ENCODE peak calls at places on chromosomes 16 and 17, in six cellular contexts. One of them, this sample, is unnamed.

GRCh38 chr17:44293509-44294226 is 14.7 kb upstream of the RUNDC3A start:
- DNase-seq in bronchial epithelial cell: no peak
- DNase-seq in lower lobe of right lung: no peak
- DNase-seq in activated effector memory CD4-positive, alpha-beta T cell treated with anti-CD3 and anti-CD28 coated beads, Interleukin-2, amount 50 U/mL, for 16 hours: no peak
- DNase-seq in NCI-H446: no peak
- DNase-seq in ELR: no peak
- DNase-seq in this sample: no peak

GRCh38 chr17:75271955-75272847 is 1.2 kb upstream of the MIF4GD start:
- DNase-seq in bronchial epithelial cell: no peak
- DNase-seq in lower lobe of right lung: no peak
- DNase-seq in activated effector memory CD4-positive, alpha-beta T cell treated with anti-CD3 and anti-CD28 coated beads, Interleukin-2, amount 50 U/mL, for 16 hours: peak
- DNase-seq in NCI-H446: no peak
- DNase-seq in ELR: peak
- DNase-seq in this sample: no peak

GRCh38 chr16:30958164-30959083 is 870 bp downstream of the SETD1A start:
- DNase-seq in bronchial epithelial cell: no peak
- DNase-seq in lower lobe of right lung: peak
- DNase-seq in activated effector memory CD4-positive, alpha-beta T cell treated with anti-CD3 and anti-CD28 coated beads, Interleukin-2, amount 50 U/mL, for 16 hours: no peak
- DNase-seq in NCI-H446: peak
- DNase-seq in ELR: peak
- DNase-seq in this sample: no peak

GRCh38 chr17:36072431-36073121 is 8.5 kb downstream of the CCL18 start:
- DNase-seq in bronchial epithelial cell: peak
- DNase-seq in lower lobe of right lung: peak
- DNase-seq in activated effector memory CD4-positive, alpha-beta T cell treated with anti-CD3 and anti-CD28 coated beads, Interleukin-2, amount 50 U/mL, for 16 hours: peak
- DNase-seq in NCI-H446: no peak
- DNase-seq in ELR: peak
- DNase-seq in this sample: peak

GRCh38 chr16:81140930-81141780 is 45.0 kb upstream of the GCSH start:
- DNase-seq in bronchial epithelial cell: no peak
- DNase-seq in lower lobe of right lung: no peak
- DNase-seq in activated effector memory CD4-positive, alpha-beta T cell treated with anti-CD3 and anti-CD28 coated beads, Interleukin-2, amount 50 U/mL, for 16 hours: no peak
- DNase-seq in NCI-H446: no peak
- DNase-seq in ELR: peak
- DNase-seq in this sample: no peak

GRCh38 chr16:10981697-10982216 is 37.4 kb downstream of the CLEC16A start:
- DNase-seq in bronchial epithelial cell: peak
- DNase-seq in lower lobe of right lung: no peak
- DNase-seq in activated effector memory CD4-positive, alpha-beta T cell treated with anti-CD3 and anti-CD28 coated beads, Interleukin-2, amount 50 U/mL, for 16 hours: peak
- DNase-seq in NCI-H446: no peak
- DNase-seq in ELR: peak
- DNase-seq in this sample: peak

GRCh38 chr17:37493249-37494027 is 3.7 kb downstream of the DUSP14 start:
- DNase-seq in bronchial epithelial cell: peak
- DNase-seq in lower lobe of right lung: no peak
- DNase-seq in activated effector memory CD4-positive, alpha-beta T cell treated with anti-CD3 and anti-CD28 coated beads, Interleukin-2, amount 50 U/mL, for 16 hours: no peak
- DNase-seq in NCI-H446: no peak
- DNase-seq in ELR: peak
- DNase-seq in this sample: no peak

GRCh38 chr17:63189082-63189481 is 223.0 kb downstream of the TANC2 start:
- DNase-seq in bronchial epithelial cell: peak
- DNase-seq in lower lobe of right lung: no peak
- DNase-seq in activated effector memory CD4-positive, alpha-beta T cell treated with anti-CD3 and anti-CD28 coated beads, Interleukin-2, amount 50 U/mL, for 16 hours: no peak
- DNase-seq in NCI-H446: no peak
- DNase-seq in ELR: peak
- DNase-seq in this sample: no peak

GRCh38 chr17:64155751-64156544 is 26.0 kb upstream of the ERN1 start:
- DNase-seq in bronchial epithelial cell: no peak
- DNase-seq in lower lobe of right lung: no peak
- DNase-seq in activated effector memory CD4-positive, alpha-beta T cell treated with anti-CD3 and anti-CD28 coated beads, Interleukin-2, amount 50 U/mL, for 16 hours: no peak
- DNase-seq in NCI-H446: no peak
- DNase-seq in ELR: peak
- DNase-seq in this sample: peak

This sample was measured in right lobe of liver.